ENCODE peak calls at places on chromosomes 1 and 21, in four cellular contexts. L is mammary epithelial cell, X is GM23338, J is H1. H is an unnamed sample.

GRCh38 chr1:27603320-27603961 is 503 bp downstream of the AHDC1 start:
- DNase-seq in L (no peak), X (peak), J (peak), H (no peak)

GRCh38 chr1:77906146-77906545 is 17.7 kb downstream of the NEXN start:
- DNase-seq in L (no peak), X (no peak), J (no peak), H (no peak)

GRCh38 chr1:26705788-26706237 is 10.0 kb downstream of the ARID1A start:
- DNase-seq in L (no peak), X (no peak), J (no peak), H (peak)

GRCh38 chr1:76939107-76939816 is 72.0 kb downstream of the ST6GALNAC5 start:
- DNase-seq in L (no peak), X (no peak), J (no peak), H (peak)

GRCh38 chr1:66464802-66465201 is 69.2 kb upstream of the SGIP1 start:
- DNase-seq in L (peak), X (no peak), J (no peak), H (peak)

GRCh38 chr1:21623411-21623961 is 45.7 kb downstream of the RAP1GAP start:
- DNase-seq in L (no peak), X (no peak), J (no peak), H (no peak)

GRCh38 chr1:89690595-89690994 is 57.7 kb downstream of the LRRC8C start:
- DNase-seq in L (no peak), X (no peak), J (no peak), H (no peak)

GRCh38 chr1:214505134-214505533 is 46.3 kb downstream of the PTPN14 start:
- DNase-seq in L (no peak), X (peak), J (no peak), H (no peak)

GRCh38 chr1:47571161-47571560 is 133.3 kb downstream of the FOXD2 start:
- DNase-seq in L (no peak), X (no peak), J (no peak), H (no peak)

GRCh38 chr1:62407398-62408009 is 29.3 kb upstream of the USP1 start:
- DNase-seq in L (peak), X (peak), J (no peak), H (peak)

GRCh38 chr1:231171623-231172197 is 9.9 kb downstream of the TRIM67 start:
- DNase-seq in L (peak), X (no peak), J (no peak), H (no peak)

GRCh38 chr1:177858222-177858894 is 111.5 kb downstream of the SEC16B start:
- DNase-seq in L (no peak), X (no peak), J (no peak), H (peak)

GRCh38 chr1:168234846-168235547 is 9.2 kb downstream of the SFT2D2 start:
- DNase-seq in L (peak), X (peak), J (no peak), H (peak)

GRCh38 chr1:9242338-9242969 is 7.9 kb downstream of the H6PD start:
- DNase-seq in L (no peak), X (no peak), J (no peak), H (no peak)

GRCh38 chr1:78440381-78440793 is 50.4 kb upstream of the PTGFR start:
- DNase-seq in L (peak), X (no peak), J (no peak), H (peak)

GRCh38 chr1:219143735-219144134 is 29.9 kb upstream of the LYPLAL1 start:
- DNase-seq in L (no peak), X (no peak), J (no peak), H (peak)

GRCh38 chr1:51622455-51622913 is 5.6 kb downstream of the OSBPL9 start:
- DNase-seq in L (peak), X (peak), J (no peak), H (peak)

GRCh38 chr21:40208206-40208950 is 341.1 kb downstream of the PCP4 start:
- DNase-seq in L (no peak), X (no peak), J (no peak), H (no peak)

GRCh38 chr1:201501812-201502510 is 5.0 kb downstream of the CSRP1 start:
- DNase-seq in L (no peak), X (no peak), J (no peak), H (no peak)

GRCh38 chr1:228445867-228446584 is 29.4 kb upstream of the TRIM17 start:
- DNase-seq in L (no peak), X (peak), J (peak), H (peak)

GRCh38 chr1:221810406-221810805 is 68.5 kb upstream of the DUSP10 start:
- DNase-seq in L (peak), X (no peak), J (no peak), H (peak)

DNA sequence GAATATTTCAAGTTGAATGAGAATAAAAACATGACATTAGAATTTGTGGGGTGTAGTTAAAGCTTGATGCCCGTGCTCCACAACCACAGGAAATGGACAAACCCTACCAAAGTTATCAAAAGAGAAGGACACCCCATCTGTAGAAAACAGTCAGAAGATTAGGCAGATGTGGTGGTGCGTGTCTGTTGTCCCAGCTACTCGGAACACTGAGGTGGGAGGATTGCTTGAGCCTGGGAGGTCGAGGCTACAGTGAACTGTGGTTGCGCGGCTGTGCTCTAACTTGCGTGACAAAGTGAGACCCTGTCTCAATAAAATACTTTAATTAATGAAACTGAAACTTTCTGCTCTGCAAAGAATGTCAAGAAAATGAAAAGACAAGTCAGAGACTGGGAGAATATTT is 1.5 kb upstream of the SPATC1L start:
- DNase-seq in L (no peak), X (no peak), J (no peak), H (no peak)
- H2AFZ ChIP-seq in L (peak), X (no peak), J (no peak), H (no peak)

GRCh38 chr1:109687641-109688499 is at the start of gene GSTM1:
- DNase-seq in L (peak), X (no peak), J (peak), H (no peak)
- H2AFZ ChIP-seq in L (no peak), X (no peak), J (peak), H (peak)

GRCh38 chr21:45745256-45745655 is 101.7 kb downstream of the PCBP3 start:
- DNase-seq in L (no peak), X (no peak), J (no peak), H (no peak)

GRCh38 chr21:45747233-45747766 is 103.8 kb downstream of the PCBP3 start:
- DNase-seq in L (no peak), X (no peak), J (peak), H (no peak)

GRCh38 chr21:45748593-45748992 is 105.1 kb downstream of the PCBP3 start:
- DNase-seq in L (no peak), X (no peak), J (peak), H (no peak)

GRCh38 chr21:45749974-45750373 is 106.4 kb downstream of the PCBP3 start:
- DNase-seq in L (no peak), X (no peak), J (no peak), H (no peak)

DNA sequence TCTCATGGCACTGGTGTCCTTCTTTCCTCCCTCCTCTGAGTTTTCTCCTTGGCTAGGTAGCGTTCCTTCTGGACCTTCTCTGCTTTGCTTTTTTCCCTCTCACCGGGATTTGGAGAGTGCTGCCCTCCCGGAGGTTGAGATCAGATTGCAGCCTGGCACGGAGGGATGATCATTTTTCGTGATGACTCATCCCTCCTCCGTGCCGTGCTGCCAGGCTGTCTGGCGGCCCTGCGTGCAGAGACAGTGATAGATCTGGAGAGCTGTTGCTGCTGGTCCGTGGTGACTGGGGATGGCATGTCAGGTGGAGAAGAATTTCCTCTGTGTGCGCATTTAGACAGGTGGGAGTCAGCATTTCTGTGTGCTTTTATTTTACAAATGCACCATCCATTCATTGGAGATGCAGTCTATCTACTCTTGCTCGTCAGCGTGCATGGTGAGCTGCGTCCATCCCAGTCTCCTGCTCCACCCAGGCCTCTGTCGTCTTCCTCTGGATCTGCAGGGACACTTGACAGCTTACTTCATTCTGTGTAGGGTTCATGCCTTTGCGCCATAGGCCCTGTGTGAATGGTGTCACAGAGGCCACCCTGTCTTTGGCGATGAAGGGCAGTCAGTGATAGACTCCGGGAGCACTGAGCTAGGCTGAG is 104.4 kb downstream of the PCBP3 start:
- DNase-seq in L (peak), X (peak), J (peak), H (peak)
- H2AFZ ChIP-seq in L (peak), X (no peak), J (no peak), H (no peak)

DNA sequence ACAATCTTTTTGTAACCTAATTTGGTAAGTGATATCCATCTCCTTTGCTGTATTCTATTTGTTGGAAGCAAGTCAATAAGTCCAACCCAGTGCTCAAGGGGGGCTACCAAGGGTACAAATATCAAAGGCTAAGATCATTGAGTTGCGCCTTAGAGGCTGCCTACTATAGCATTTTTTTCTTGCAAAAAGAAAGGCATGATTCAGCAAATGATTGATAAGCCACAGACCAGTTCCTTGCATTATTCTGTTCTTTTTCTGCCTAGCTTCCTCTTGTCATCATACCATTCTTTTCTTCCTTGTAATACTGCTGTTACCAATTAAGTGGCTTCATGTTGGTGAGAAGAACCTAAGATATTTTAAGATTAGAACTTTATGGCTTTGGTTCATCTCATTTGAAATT is 29.8 kb upstream of the BARHL2 start:
- DNase-seq in L (no peak), X (no peak), J (no peak), H (no peak)
- H2AFZ ChIP-seq in L (no peak), X (no peak), J (no peak), H (no peak)

GRCh38 chr21:38643404-38644023 is 145.2 kb upstream of the ERG start:
- DNase-seq in L (no peak), X (peak), J (no peak), H (no peak)
- H2AFZ ChIP-seq in L (no peak), X (peak), J (no peak), H (no peak)

GRCh38 chr1:212559929-212560328 is 48.6 kb upstream of the ATF3 start:
- DNase-seq in L (no peak), X (no peak), J (no peak), H (no peak)

GRCh38 chr1:212562771-212563170 is 45.8 kb upstream of the ATF3 start:
- DNase-seq in L (no peak), X (no peak), J (no peak), H (no peak)

GRCh38 chr1:212561501-212561931 is 47.0 kb upstream of the ATF3 start:
- DNase-seq in L (peak), X (no peak), J (no peak), H (peak)

GRCh38 chr1:212558665-212559480 is 49.7 kb upstream of the ATF3 start:
- DNase-seq in L (peak), X (peak), J (peak), H (peak)

DNA sequence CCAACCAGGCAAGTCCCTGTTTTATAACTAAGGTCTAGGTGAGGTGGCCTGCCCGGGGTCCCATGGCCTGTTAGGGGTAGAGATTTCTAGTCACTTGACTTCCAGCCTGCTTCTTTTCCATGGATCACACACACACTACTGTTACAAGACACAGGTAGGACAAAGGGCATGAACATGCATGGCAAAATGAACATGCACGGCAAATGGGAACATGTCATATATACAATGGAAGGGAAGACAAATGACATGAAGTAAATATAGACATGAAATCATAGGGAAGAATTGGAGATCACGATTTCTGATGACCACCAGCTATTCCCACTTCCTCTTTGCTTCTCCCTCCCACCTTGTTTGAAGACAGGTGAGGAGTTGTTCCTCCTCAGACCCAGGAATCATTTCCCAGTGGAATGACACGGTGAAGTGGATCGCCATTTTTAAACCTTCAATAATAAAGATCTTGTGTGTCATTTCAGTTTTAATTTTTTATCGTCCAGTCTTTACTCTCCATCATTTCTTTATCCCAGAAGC is 47.6 kb upstream of the ATF3 start:
- DNase-seq in L (no peak), X (no peak), J (no peak), H (no peak)
- H2AFZ ChIP-seq in L (no peak), X (no peak), J (no peak), H (no peak)

GRCh38 chr1:53542551-53542950 is 83.4 kb downstream of the DMRTB1 start:
- DNase-seq in L (no peak), X (no peak), J (no peak), H (no peak)
- H2AFZ ChIP-seq in L (peak), X (no peak), J (no peak), H (no peak)

GRCh38 chr1:210446479-210446878 is 117.8 kb downstream of the HHAT start:
- DNase-seq in L (no peak), X (no peak), J (no peak), H (peak)
- H2AFZ ChIP-seq in L (no peak), X (no peak), J (no peak), H (no peak)

GRCh38 chr1:175245324-175245723 is 52.7 kb upstream of the KIAA0040 start:
- DNase-seq in L (no peak), X (no peak), J (no peak), H (no peak)
- H2AFZ ChIP-seq in L (no peak), X (no peak), J (no peak), H (no peak)

H was measured in astrocyte.